ENCODE peak calls at places on chromosomes 3 and 15, in ten cellular contexts. One of them, this sample, is unnamed. For H3K4me1, the result is how much of the 10 kb centered on the place peaks cover.

GRCh38 chr3:193702967-193703366 is 110.0 kb downstream of the OPA1 start:
- DNase-seq in kidney: no peak
- DNase-seq in foreskin keratinocyte: no peak
- DNase-seq in left lung: no peak
- DNase-seq in GM12878: no peak
- DNase-seq in tibial artery: no peak
- DNase-seq in psoas muscle: no peak
- DNase-seq in pancreas: no peak
- DNase-seq in heart left ventricle: no peak
- DNase-seq in sigmoid colon: no peak
- DNase-seq in this sample: no peak

GRCh38 chr15:37940886-37941285 is 6.4 kb downstream of the TMCO5A start:
- DNase-seq in kidney: no peak
- DNase-seq in foreskin keratinocyte: no peak
- DNase-seq in left lung: no peak
- DNase-seq in GM12878: no peak
- DNase-seq in tibial artery: no peak
- DNase-seq in psoas muscle: no peak
- DNase-seq in pancreas: no peak
- DNase-seq in heart left ventricle: no peak
- DNase-seq in sigmoid colon: no peak
- DNase-seq in this sample: no peak

GRCh38 chr3:126782554-126782953 is 78.5 kb downstream of the CHCHD6 start:
- DNase-seq in kidney: no peak
- DNase-seq in foreskin keratinocyte: peak
- DNase-seq in left lung: no peak
- DNase-seq in GM12878: no peak
- DNase-seq in tibial artery: no peak
- DNase-seq in psoas muscle: peak
- DNase-seq in pancreas: no peak
- DNase-seq in heart left ventricle: no peak
- DNase-seq in sigmoid colon: no peak
- DNase-seq in this sample: peak

GRCh38 chr3:124292329-124292728 is 300.4 kb upstream of the ROPN1 start:
- DNase-seq in kidney: peak
- DNase-seq in foreskin keratinocyte: no peak
- DNase-seq in left lung: no peak
- DNase-seq in GM12878: no peak
- DNase-seq in tibial artery: no peak
- DNase-seq in psoas muscle: no peak
- DNase-seq in pancreas: no peak
- DNase-seq in heart left ventricle: no peak
- DNase-seq in sigmoid colon: no peak
- DNase-seq in this sample: no peak

GRCh38 chr3:136943396-136943795 is 14.4 kb upstream of the IL20RB start:
- DNase-seq in kidney: no peak
- DNase-seq in foreskin keratinocyte: no peak
- DNase-seq in left lung: no peak
- DNase-seq in GM12878: no peak
- DNase-seq in tibial artery: no peak
- DNase-seq in psoas muscle: no peak
- DNase-seq in pancreas: no peak
- DNase-seq in heart left ventricle: no peak
- DNase-seq in sigmoid colon: no peak
- DNase-seq in this sample: no peak

GRCh38 chr15:76991741-76992645 is 2.9 kb upstream of the PSTPIP1 start:
- DNase-seq in kidney: no peak
- DNase-seq in foreskin keratinocyte: no peak
- DNase-seq in left lung: peak
- DNase-seq in GM12878: no peak
- DNase-seq in tibial artery: peak
- DNase-seq in psoas muscle: no peak
- DNase-seq in pancreas: no peak
- DNase-seq in heart left ventricle: no peak
- DNase-seq in sigmoid colon: peak
- DNase-seq in this sample: peak

GRCh38 chr3:182957676-182958075 is 22.7 kb downstream of the DCUN1D1 start:
- DNase-seq in kidney: no peak
- DNase-seq in foreskin keratinocyte: no peak
- DNase-seq in left lung: no peak
- DNase-seq in GM12878: no peak
- DNase-seq in tibial artery: no peak
- DNase-seq in psoas muscle: no peak
- DNase-seq in pancreas: no peak
- DNase-seq in heart left ventricle: no peak
- DNase-seq in sigmoid colon: no peak
- DNase-seq in this sample: no peak

GRCh38 chr3:46710229-46710628 is 7.4 kb downstream of the PRSS50 start:
- DNase-seq in kidney: no peak
- DNase-seq in foreskin keratinocyte: no peak
- DNase-seq in left lung: no peak
- DNase-seq in GM12878: no peak
- DNase-seq in tibial artery: no peak
- DNase-seq in psoas muscle: no peak
- DNase-seq in pancreas: no peak
- DNase-seq in heart left ventricle: peak
- DNase-seq in sigmoid colon: peak
- DNase-seq in this sample: no peak

GRCh38 chr3:99365979-99366378 is 272.4 kb upstream of the COL8A1 start:
- DNase-seq in kidney: no peak
- DNase-seq in foreskin keratinocyte: no peak
- DNase-seq in left lung: no peak
- DNase-seq in GM12878: no peak
- DNase-seq in tibial artery: no peak
- DNase-seq in psoas muscle: no peak
- DNase-seq in pancreas: no peak
- DNase-seq in heart left ventricle: no peak
- DNase-seq in sigmoid colon: no peak
- DNase-seq in this sample: no peak

GRCh38 chr3:113263020-113263419 is 51.7 kb downstream of the BOC start:
- DNase-seq in kidney: peak
- DNase-seq in foreskin keratinocyte: peak
- DNase-seq in left lung: no peak
- DNase-seq in GM12878: no peak
- DNase-seq in tibial artery: no peak
- DNase-seq in psoas muscle: no peak
- DNase-seq in pancreas: no peak
- DNase-seq in heart left ventricle: no peak
- DNase-seq in sigmoid colon: peak
- DNase-seq in this sample: no peak

GRCh38 chr3:119310052-119310451 is 15.9 kb downstream of the ARHGAP31 start:
- DNase-seq in kidney: no peak
- DNase-seq in foreskin keratinocyte: peak
- DNase-seq in left lung: no peak
- DNase-seq in GM12878: no peak
- DNase-seq in tibial artery: no peak
- DNase-seq in psoas muscle: peak
- DNase-seq in pancreas: no peak
- DNase-seq in heart left ventricle: no peak
- DNase-seq in sigmoid colon: no peak
- DNase-seq in this sample: no peak

GRCh38 chr3:126512026-126512425 is 5.5 kb downstream of the UROC1 start:
- DNase-seq in kidney: peak
- DNase-seq in foreskin keratinocyte: no peak
- DNase-seq in left lung: peak
- DNase-seq in GM12878: no peak
- DNase-seq in tibial artery: no peak
- DNase-seq in psoas muscle: peak
- DNase-seq in pancreas: no peak
- DNase-seq in heart left ventricle: peak
- DNase-seq in sigmoid colon: peak
- DNase-seq in this sample: peak

GRCh38 chr3:167728176-167728575 is 6.5 kb downstream of the PDCD10 start:
- DNase-seq in kidney: no peak
- DNase-seq in foreskin keratinocyte: peak
- DNase-seq in left lung: no peak
- DNase-seq in GM12878: no peak
- DNase-seq in tibial artery: no peak
- DNase-seq in psoas muscle: no peak
- DNase-seq in pancreas: no peak
- DNase-seq in heart left ventricle: no peak
- DNase-seq in sigmoid colon: no peak
- DNase-seq in this sample: no peak

GRCh38 chr3:198028718-198029117 is 68.7 kb downstream of the LMLN start:
- DNase-seq in kidney: no peak
- DNase-seq in foreskin keratinocyte: peak
- DNase-seq in left lung: no peak
- DNase-seq in GM12878: no peak
- DNase-seq in tibial artery: no peak
- DNase-seq in psoas muscle: no peak
- DNase-seq in pancreas: no peak
- DNase-seq in heart left ventricle: no peak
- DNase-seq in sigmoid colon: no peak
- DNase-seq in this sample: no peak

GRCh38 chr3:58617338-58617761 is 40.2 kb upstream of the FAM107A start:
- DNase-seq in kidney: no peak
- DNase-seq in foreskin keratinocyte: no peak
- DNase-seq in left lung: no peak
- DNase-seq in GM12878: no peak
- DNase-seq in tibial artery: peak
- DNase-seq in psoas muscle: peak
- DNase-seq in pancreas: no peak
- DNase-seq in heart left ventricle: no peak
- DNase-seq in sigmoid colon: peak
- DNase-seq in this sample: no peak
- H3K27ac ChIP-seq in kidney: no peak
- H3K27ac ChIP-seq in foreskin keratinocyte: no peak
- H3K27ac ChIP-seq in left lung: no peak
- H3K27ac ChIP-seq in GM12878: no peak
- H3K27ac ChIP-seq in tibial artery: no peak
- H3K27ac ChIP-seq in psoas muscle: no peak
- H3K27ac ChIP-seq in pancreas: no peak
- H3K27ac ChIP-seq in heart left ventricle: peak
- H3K27ac ChIP-seq in sigmoid colon: peak
- H3K27ac ChIP-seq in this sample: no peak

GRCh38 chr15:40097968-40098476 is 10.7 kb downstream of the BMF start:
- DNase-seq in kidney: no peak
- DNase-seq in foreskin keratinocyte: no peak
- DNase-seq in left lung: peak
- DNase-seq in GM12878: no peak
- DNase-seq in tibial artery: peak
- DNase-seq in psoas muscle: peak
- DNase-seq in pancreas: peak
- DNase-seq in heart left ventricle: peak
- DNase-seq in sigmoid colon: peak
- DNase-seq in this sample: peak

GRCh38 chr15:40094156-40094555 is 14.5 kb downstream of the BMF start:
- DNase-seq in kidney: peak
- DNase-seq in foreskin keratinocyte: no peak
- DNase-seq in left lung: peak
- DNase-seq in GM12878: no peak
- DNase-seq in tibial artery: no peak
- DNase-seq in psoas muscle: no peak
- DNase-seq in pancreas: no peak
- DNase-seq in heart left ventricle: no peak
- DNase-seq in sigmoid colon: no peak
- DNase-seq in this sample: no peak

GRCh38 chr15:40097096-40097967 is 11.3 kb downstream of the BMF start:
- DNase-seq in kidney: no peak
- DNase-seq in foreskin keratinocyte: no peak
- DNase-seq in left lung: peak
- DNase-seq in GM12878: no peak
- DNase-seq in tibial artery: no peak
- DNase-seq in psoas muscle: no peak
- DNase-seq in pancreas: no peak
- DNase-seq in heart left ventricle: no peak
- DNase-seq in sigmoid colon: no peak
- DNase-seq in this sample: peak

GRCh38 chr15:40095381-40096093 is 13.1 kb downstream of the BMF start:
- DNase-seq in kidney: peak
- DNase-seq in foreskin keratinocyte: no peak
- DNase-seq in left lung: peak
- DNase-seq in GM12878: no peak
- DNase-seq in tibial artery: no peak
- DNase-seq in psoas muscle: no peak
- DNase-seq in pancreas: no peak
- DNase-seq in heart left ventricle: no peak
- DNase-seq in sigmoid colon: no peak
- DNase-seq in this sample: no peak

GRCh38 chr15:40096094-40096876 is 12.4 kb downstream of the BMF start:
- DNase-seq in kidney: peak
- DNase-seq in foreskin keratinocyte: no peak
- DNase-seq in left lung: peak
- DNase-seq in GM12878: peak
- DNase-seq in tibial artery: no peak
- DNase-seq in psoas muscle: no peak
- DNase-seq in pancreas: no peak
- DNase-seq in heart left ventricle: no peak
- DNase-seq in sigmoid colon: no peak
- DNase-seq in this sample: no peak
- H3K4me1 ChIP-seq in kidney: half or more
- H3K4me1 ChIP-seq in foreskin keratinocyte: under half
- H3K4me1 ChIP-seq in left lung: half or more
- H3K4me1 ChIP-seq in GM12878: half or more
- H3K4me1 ChIP-seq in tibial artery: under half
- H3K4me1 ChIP-seq in psoas muscle: half or more
- H3K4me1 ChIP-seq in pancreas: half or more
- H3K4me1 ChIP-seq in heart left ventricle: half or more
- H3K4me1 ChIP-seq in sigmoid colon: half or more
- H3K4me1 ChIP-seq in this sample: under half

GRCh38 chr3:32359766-32360513 is 31.7 kb upstream of the CMTM7 start:
- DNase-seq in kidney: no peak
- DNase-seq in foreskin keratinocyte: no peak
- DNase-seq in left lung: no peak
- DNase-seq in GM12878: no peak
- DNase-seq in tibial artery: no peak
- DNase-seq in psoas muscle: no peak
- DNase-seq in pancreas: no peak
- DNase-seq in heart left ventricle: no peak
- DNase-seq in sigmoid colon: no peak
- DNase-seq in this sample: no peak

GRCh38 chr3:32360514-32360869 is 31.2 kb upstream of the CMTM7 start:
- DNase-seq in kidney: no peak
- DNase-seq in foreskin keratinocyte: no peak
- DNase-seq in left lung: no peak
- DNase-seq in GM12878: no peak
- DNase-seq in tibial artery: no peak
- DNase-seq in psoas muscle: no peak
- DNase-seq in pancreas: no peak
- DNase-seq in heart left ventricle: no peak
- DNase-seq in sigmoid colon: no peak
- DNase-seq in this sample: no peak

GRCh38 chr3:32354362-32354778 is 37.3 kb upstream of the CMTM7 start:
- DNase-seq in kidney: no peak
- DNase-seq in foreskin keratinocyte: no peak
- DNase-seq in left lung: no peak
- DNase-seq in GM12878: no peak
- DNase-seq in tibial artery: no peak
- DNase-seq in psoas muscle: no peak
- DNase-seq in pancreas: no peak
- DNase-seq in heart left ventricle: no peak
- DNase-seq in sigmoid colon: no peak
- DNase-seq in this sample: no peak

GRCh38 chr3:32355892-32356291 is 35.8 kb upstream of the CMTM7 start:
- DNase-seq in kidney: no peak
- DNase-seq in foreskin keratinocyte: peak
- DNase-seq in left lung: no peak
- DNase-seq in GM12878: no peak
- DNase-seq in tibial artery: no peak
- DNase-seq in psoas muscle: no peak
- DNase-seq in pancreas: no peak
- DNase-seq in heart left ventricle: no peak
- DNase-seq in sigmoid colon: no peak
- DNase-seq in this sample: no peak
- H3K27ac ChIP-seq in kidney: no peak
- H3K27ac ChIP-seq in foreskin keratinocyte: no peak
- H3K27ac ChIP-seq in left lung: no peak
- H3K27ac ChIP-seq in GM12878: no peak
- H3K27ac ChIP-seq in tibial artery: no peak
- H3K27ac ChIP-seq in psoas muscle: no peak
- H3K27ac ChIP-seq in pancreas: no peak
- H3K27ac ChIP-seq in heart left ventricle: no peak
- H3K27ac ChIP-seq in sigmoid colon: no peak
- H3K27ac ChIP-seq in this sample: no peak

GRCh38 chr3:149608987-149609386 is 48.8 kb downstream of the WWTR1 start:
- DNase-seq in kidney: no peak
- DNase-seq in foreskin keratinocyte: no peak
- DNase-seq in left lung: no peak
- DNase-seq in GM12878: no peak
- DNase-seq in tibial artery: no peak
- DNase-seq in psoas muscle: no peak
- DNase-seq in pancreas: no peak
- DNase-seq in heart left ventricle: no peak
- DNase-seq in sigmoid colon: no peak
- DNase-seq in this sample: no peak
- H3K4me1 ChIP-seq in kidney: under half
- H3K4me1 ChIP-seq in foreskin keratinocyte: under half
- H3K4me1 ChIP-seq in left lung: under half
- H3K4me1 ChIP-seq in GM12878: under half
- H3K4me1 ChIP-seq in tibial artery: under half
- H3K4me1 ChIP-seq in psoas muscle: under half
- H3K4me1 ChIP-seq in pancreas: under half
- H3K4me1 ChIP-seq in heart left ventricle: half or more
- H3K4me1 ChIP-seq in sigmoid colon: half or more
- H3K4me1 ChIP-seq in this sample: under half

This sample was measured in RWPE2.